ENCODE peak calls at places on chromosomes 3 and 15, in seven cellular contexts. J, M, L, Q, N, C and V are unnamed samples.

GRCh38 chr15:68186671-68187397 is 18.3 kb downstream of the CALML4 start:
- DNase-seq in J (peak; percentile 76), N (no peak), Q (no peak), L (no peak), M (no peak), C (no peak), V (no peak)

GRCh38 chr3:64290864-64291263 is 65.6 kb upstream of the PRICKLE2 start:
- DNase-seq in N (no peak), Q (no peak), J (no peak), L (no peak), C (no peak), M (no peak), V (no peak)

GRCh38 chr3:44803298-44803697 is 41.7 kb downstream of the KIF15 start:
- DNase-seq in N (no peak), Q (no peak), M (no peak), L (no peak), J (no peak), C (no peak), V (no peak)

GRCh38 chr15:66270932-66271331 is 17.4 kb upstream of the MEGF11 start:
- DNase-seq in J (no peak), L (no peak), C (no peak), Q (no peak), M (no peak), N (no peak), V (no peak)

GRCh38 chr3:36477655-36478054 is 97.4 kb downstream of the STAC start:
- DNase-seq in Q (no peak), L (no peak), C (no peak), N (no peak), J (peak; percentile 26), M (no peak), V (no peak)

GRCh38 chr3:107910713-107911259 is 180.0 kb downstream of the CD47 start:
- DNase-seq in M (no peak), Q (peak; percentile 24), L (peak; percentile 64), N (no peak), J (no peak), C (peak; percentile 44), V (no peak)

GRCh38 chr3:816605-817004 is 276.2 kb upstream of the CNTN6 start:
- DNase-seq in L (no peak), Q (no peak), C (no peak), J (no peak), N (no peak), M (no peak), V (no peak)

GRCh38 chr15:50893976-50894375 is 14.5 kb upstream of the AP4E1 start:
- DNase-seq in L (no peak), M (no peak), J (no peak), C (no peak), N (no peak), Q (no peak), V (no peak)

DNA sequence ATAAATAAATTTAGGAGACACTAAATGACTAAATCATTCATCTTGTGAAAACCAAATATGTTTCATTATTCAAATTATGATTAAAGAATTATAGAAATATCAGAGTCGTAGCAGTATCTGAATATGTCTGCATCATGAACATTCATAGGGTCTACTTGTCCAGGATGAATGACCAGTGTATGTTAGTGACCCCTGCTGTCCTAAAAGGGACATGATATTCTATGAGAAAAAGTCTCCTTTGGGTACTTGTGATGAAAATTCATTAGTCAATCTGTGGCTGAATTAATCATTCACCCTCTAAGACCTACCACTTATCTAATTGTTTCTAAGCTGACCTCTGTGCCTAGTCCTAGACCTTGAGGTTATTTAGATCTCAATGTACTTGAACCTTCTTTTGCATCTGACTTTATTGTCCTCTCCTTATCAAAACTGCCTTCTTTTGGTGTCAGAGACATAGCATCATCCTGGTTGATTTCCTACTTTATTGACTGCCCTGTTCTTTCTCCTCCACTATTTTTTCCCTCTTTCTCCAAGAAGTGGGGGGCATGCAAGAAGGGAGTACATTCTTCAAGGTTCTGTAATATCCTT is 799.3 kb downstream of the DIPK2A start:
- DNase-seq in M (no peak), J (peak; percentile 70), L (no peak), Q (no peak), C (no peak), N (no peak), V (no peak)
- TF ChIP-seq CTCF in M (no peak), J (peak; percentile 42), L (no peak), Q (no peak), C (peak; percentile 38), N (peak; percentile 72), V (peak; percentile 66)

GRCh38 chr3:49132073-49132436 is 795 bp downstream of the LAMB2 start:
- DNase-seq in C (no peak), Q (no peak), J (no peak), M (no peak), L (no peak), N (no peak), V (no peak)

GRCh38 chr3:49132437-49133225 is at the start of gene LAMB2:
- DNase-seq in Q (no peak), J (peak; percentile 78), C (no peak), L (no peak), M (peak; percentile 84), N (peak; percentile 78), V (peak; percentile 57)

GRCh38 chr3:49135499-49135898 is 2.6 kb upstream of the LAMB2 start:
- DNase-seq in M (no peak), C (no peak), J (no peak), Q (no peak), L (no peak), N (no peak), V (no peak)

GRCh38 chr3:49133226-49133951 is 539 bp upstream of the LAMB2 start:
- DNase-seq in N (peak; percentile 84), J (peak; percentile 92), L (no peak), C (no peak), M (peak; percentile 96), Q (no peak), V (peak; percentile 70)

GRCh38 chr3:49134471-49135265 is 1.8 kb upstream of the LAMB2 start:
- DNase-seq in J (no peak), Q (no peak), M (no peak), L (no peak), C (no peak), N (no peak), V (no peak)
- TF ChIP-seq CTCF in J (no peak), Q (no peak), M (no peak), L (peak; percentile 14), C (no peak), N (no peak), V (no peak)

DNA sequence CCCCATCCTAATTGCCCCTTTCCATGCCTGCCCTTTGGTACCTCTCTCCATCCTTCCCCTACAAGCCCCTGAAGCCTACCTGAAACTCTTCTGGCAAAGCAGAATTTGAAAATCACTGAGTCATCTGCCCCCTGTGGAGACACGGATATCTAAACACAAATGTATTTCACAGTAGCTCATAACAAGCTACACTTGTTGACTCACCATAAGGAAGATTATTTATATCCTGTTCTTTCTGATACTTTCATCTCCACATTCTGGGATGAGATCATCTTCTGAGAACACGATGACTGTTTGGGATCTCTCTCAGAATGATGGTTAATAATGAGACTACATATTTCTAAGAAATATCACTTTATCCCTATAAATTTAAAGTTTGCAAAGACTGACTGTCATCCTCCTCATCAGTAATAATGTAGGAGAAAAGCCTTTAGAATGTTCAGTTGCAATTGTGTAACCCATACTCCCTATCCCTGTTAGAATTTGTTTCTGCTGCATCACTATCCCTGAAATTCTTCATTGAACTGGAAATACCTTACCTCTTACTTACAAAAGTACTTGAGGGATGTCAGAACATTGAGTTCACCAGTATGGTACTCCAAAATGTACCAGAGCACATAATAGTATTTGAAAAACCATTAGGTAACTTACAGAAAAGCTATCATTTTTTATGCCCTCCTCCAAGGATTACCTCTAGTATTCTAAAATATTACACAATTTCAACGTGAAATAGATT is 116.1 kb upstream of the IL12A start:
- DNase-seq in M (no peak), J (peak; percentile 74), Q (no peak), L (no peak), N (no peak), C (no peak), V (no peak)
- TF ChIP-seq CTCF in M (no peak), J (peak; percentile 31), Q (no peak), L (peak; percentile 23), N (peak; percentile 12), C (peak; percentile 8), V (no peak)

GRCh38 chr15:19992428-19992827 is 549.2 kb downstream of the GOLGA6L6 start:
- DNase-seq in Q (no peak), J (no peak), L (no peak), N (no peak), C (no peak), M (no peak), V (no peak)

GRCh38 chr15:19984101-19984500 is 557.5 kb downstream of the GOLGA6L6 start:
- DNase-seq in N (no peak), Q (no peak), C (no peak), L (no peak), M (no peak), J (no peak), V (no peak)

DNA sequence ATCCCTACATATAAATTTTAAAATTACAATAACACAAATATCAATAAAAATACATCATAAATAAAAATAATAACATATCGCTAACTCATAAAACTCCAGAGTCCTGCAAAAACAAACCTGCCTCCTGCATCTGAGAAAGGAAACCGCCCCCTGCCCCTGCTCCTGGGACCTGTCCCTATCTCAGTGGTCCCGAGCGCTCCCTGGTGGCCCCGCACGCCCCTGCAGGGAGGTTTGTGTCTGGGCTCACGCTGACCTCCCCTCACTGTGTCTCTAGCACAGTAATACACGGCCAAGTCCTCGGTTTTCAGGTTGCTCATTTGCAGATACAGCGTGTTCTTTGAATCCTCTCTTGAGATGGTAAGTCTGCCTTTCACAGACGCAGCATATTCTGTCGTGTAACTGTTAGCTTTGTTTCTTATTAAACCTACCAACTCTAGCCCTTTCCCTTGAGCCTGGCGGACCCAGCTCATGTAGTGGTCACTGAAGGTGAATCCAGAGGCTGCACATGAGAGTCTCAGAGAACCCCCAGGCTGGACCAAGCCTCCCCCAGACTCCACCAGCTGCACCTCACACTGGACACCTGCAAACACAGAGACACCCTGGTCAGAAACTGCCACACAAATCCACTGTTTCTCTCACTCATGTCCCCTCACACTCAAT is 554.1 kb downstream of the GOLGA6L6 start:
- DNase-seq in N (no peak), Q (no peak), L (no peak), M (no peak), C (no peak), J (no peak), V (no peak)
- TF ChIP-seq CTCF in N (no peak), Q (no peak), L (no peak), M (no peak), C (peak; percentile 4), J (no peak), V (no peak)